ENCODE peak calls at places on chromosomes 5 and 9, in four cellular contexts. U is GM23248, K is PC-3, N is DND-41. D is an unnamed sample. For H3K9me3, the result is how much of the 10 kb centered on the place peaks cover.

GRCh38 chr5:61632064-61632463 is 300.0 kb downstream of the ZSWIM6 start:
- DNase-seq in K (no peak), N (no peak), U (no peak), D (no peak)

GRCh38 chr9:133137451-133138231 is 16.6 kb upstream of the RALGDS start:
- DNase-seq in K (no peak), N (peak), U (no peak), D (no peak)

GRCh38 chr9:101465330-101465915 is 29.8 kb upstream of the ALDOB start:
- DNase-seq in U (peak), N (peak), K (peak), D (no peak)

GRCh38 chr9:121285835-121286687 is 18.1 kb downstream of the GSN start:
- DNase-seq in U (peak), K (no peak), N (no peak), D (no peak)

GRCh38 chr5:149671544-149671943 is 58.6 kb upstream of the PPARGC1B start:
- DNase-seq in K (peak), U (no peak), N (no peak), D (no peak)

GRCh38 chr5:54556136-54556535 is 38.6 kb downstream of the SNX18 start:
- DNase-seq in N (no peak), K (no peak), U (no peak), D (no peak)

GRCh38 chr5:10454591-10455272 is 13.1 kb downstream of the ROPN1L start:
- DNase-seq in K (peak), U (peak), N (no peak), D (peak)

GRCh38 chr5:128304121-128304520 is 220.6 kb downstream of the SLC12A2 start:
- DNase-seq in U (peak), K (peak), N (no peak), D (peak)

GRCh38 chr9:113577525-113578261 is 114.2 kb downstream of the RGS3 start:
- DNase-seq in U (peak), K (peak), N (no peak), D (peak)

GRCh38 chr5:93677344-93678021 is 63.9 kb downstream of the POU5F2 start:
- DNase-seq in U (peak), N (no peak), K (peak), D (no peak)

GRCh38 chr5:14081791-14082190 is 61.4 kb upstream of the TRIO start:
- DNase-seq in K (peak), N (no peak), U (peak), D (peak)

GRCh38 chr9:134358026-134358967 is 32.0 kb downstream of the RXRA start:
- DNase-seq in K (no peak), N (no peak), U (peak), D (no peak)

GRCh38 chr9:81848472-81848871 is 79.8 kb upstream of the SPATA31D4 start:
- DNase-seq in U (peak), K (peak), N (no peak), D (peak)

GRCh38 chr9:131228988-131229387 is 47.3 kb downstream of the FAM78A start:
- DNase-seq in U (no peak), K (no peak), N (no peak), D (peak)

GRCh38 chr5:122259995-122260394 is 52.0 kb upstream of the SNCAIP start:
- DNase-seq in U (peak), K (peak), N (no peak), D (no peak)

GRCh38 chr9:129900263-129901041 is 65.2 kb downstream of the USP20 start:
- DNase-seq in N (no peak), U (no peak), K (no peak), D (no peak)

GRCh38 chr9:114945601-114946000 is 15.2 kb upstream of the TNFSF8 start:
- DNase-seq in U (no peak), K (no peak), N (no peak), D (no peak)

GRCh38 chr5:167820266-167820988 is 471.0 kb upstream of the WWC1 start:
- DNase-seq in U (peak), K (no peak), N (no peak), D (peak)

GRCh38 chr5:167819406-167819805 is 472.0 kb upstream of the WWC1 start:
- DNase-seq in U (no peak), K (no peak), N (no peak), D (no peak)

GRCh38 chr5:167821669-167822068 is 469.8 kb upstream of the WWC1 start:
- DNase-seq in N (no peak), U (no peak), K (no peak), D (no peak)

GRCh38 chr5:167822241-167822640 is 469.2 kb upstream of the WWC1 start:
- DNase-seq in N (no peak), U (no peak), K (no peak), D (no peak)

DNA sequence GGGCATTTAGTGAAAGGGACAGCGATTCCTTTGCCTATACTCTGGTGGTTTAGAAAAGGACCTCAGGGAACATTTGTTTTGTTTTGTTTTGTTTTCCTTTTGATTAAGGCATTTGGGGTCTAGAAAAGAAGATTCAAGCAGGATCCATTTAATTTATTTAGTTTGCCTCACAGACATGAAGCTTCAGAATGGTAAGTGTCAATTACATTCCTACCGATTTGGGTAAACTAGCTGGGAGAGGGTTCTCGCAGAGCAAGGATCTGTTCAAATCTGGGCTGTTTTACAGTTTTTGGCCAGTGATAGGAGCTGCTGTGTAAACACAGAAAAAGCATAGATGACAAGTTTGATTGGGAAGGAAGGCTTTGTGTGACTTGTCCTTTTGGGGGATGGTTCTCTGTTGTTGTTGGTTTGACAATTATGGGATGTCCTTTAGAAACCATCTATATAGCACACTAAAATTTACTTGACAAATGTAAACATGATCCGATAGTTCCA is 470.3 kb upstream of the WWC1 start:
- DNase-seq in N (no peak), U (peak), K (no peak), D (peak)
- H2AFZ ChIP-seq in N (no peak), U (peak), K (no peak), D (no peak)

GRCh38 chr9:96051423-96051822 is 175.9 kb downstream of the ERCC6L2 start:
- DNase-seq in U (no peak), K (no peak), N (no peak), D (no peak)

GRCh38 chr9:96050876-96051185 is 175.3 kb downstream of the ERCC6L2 start:
- DNase-seq in U (no peak), N (no peak), K (no peak), D (no peak)

GRCh38 chr9:96048116-96048953 is 172.8 kb downstream of the ERCC6L2 start:
- DNase-seq in K (no peak), U (no peak), N (no peak), D (peak)

GRCh38 chr9:96048954-96049831 is 173.7 kb downstream of the ERCC6L2 start:
- DNase-seq in K (no peak), N (no peak), U (no peak), D (no peak)

DNA sequence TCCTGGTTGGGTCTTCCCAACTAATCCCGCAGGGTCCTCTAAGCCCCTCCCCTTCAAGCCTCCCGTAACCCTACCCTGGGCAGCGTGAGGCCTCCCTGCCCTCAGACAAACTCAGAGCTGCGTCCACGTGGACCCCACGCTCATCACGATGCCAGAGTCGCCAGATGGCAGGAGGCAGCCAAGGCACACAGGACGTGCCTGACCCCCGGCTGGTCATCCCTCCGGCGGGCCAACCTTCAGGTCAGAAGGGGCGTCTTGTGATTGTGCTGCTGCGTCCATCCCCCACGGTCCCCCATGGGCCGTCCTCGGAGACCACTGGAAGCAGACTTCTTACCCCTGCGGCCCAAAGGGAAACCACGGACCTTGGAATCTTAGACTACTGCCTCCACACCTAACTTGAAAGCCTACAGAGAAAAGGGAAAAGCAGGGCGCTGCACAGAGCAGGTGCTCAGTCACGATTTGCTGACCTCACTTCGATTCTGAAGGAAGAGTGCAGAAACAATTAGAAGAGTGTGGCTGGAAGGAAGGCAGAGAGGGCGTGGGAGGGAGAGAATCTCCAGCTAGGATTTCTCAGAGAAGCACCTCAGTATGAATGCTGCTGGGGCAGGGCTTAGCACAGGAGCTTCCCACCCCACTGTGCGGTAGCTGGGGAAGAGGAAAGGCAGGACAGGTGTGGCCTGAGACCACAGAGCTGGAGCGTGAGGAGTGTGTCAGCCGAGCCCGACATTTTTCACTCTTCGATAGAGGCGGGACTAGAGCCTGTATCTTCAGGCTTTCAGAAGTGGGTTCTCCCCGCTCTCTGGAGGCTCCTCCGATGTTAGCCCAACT is 174.8 kb downstream of the ERCC6L2 start:
- DNase-seq in U (no peak), N (no peak), K (no peak), D (no peak)
- H3K27ac ChIP-seq in U (no peak), N (no peak), K (no peak), D (no peak)

GRCh38 chr5:2640717-2641116 is 110.8 kb downstream of the IRX2 start:
- DNase-seq in N (no peak), K (no peak), U (no peak), D (no peak)

DNA sequence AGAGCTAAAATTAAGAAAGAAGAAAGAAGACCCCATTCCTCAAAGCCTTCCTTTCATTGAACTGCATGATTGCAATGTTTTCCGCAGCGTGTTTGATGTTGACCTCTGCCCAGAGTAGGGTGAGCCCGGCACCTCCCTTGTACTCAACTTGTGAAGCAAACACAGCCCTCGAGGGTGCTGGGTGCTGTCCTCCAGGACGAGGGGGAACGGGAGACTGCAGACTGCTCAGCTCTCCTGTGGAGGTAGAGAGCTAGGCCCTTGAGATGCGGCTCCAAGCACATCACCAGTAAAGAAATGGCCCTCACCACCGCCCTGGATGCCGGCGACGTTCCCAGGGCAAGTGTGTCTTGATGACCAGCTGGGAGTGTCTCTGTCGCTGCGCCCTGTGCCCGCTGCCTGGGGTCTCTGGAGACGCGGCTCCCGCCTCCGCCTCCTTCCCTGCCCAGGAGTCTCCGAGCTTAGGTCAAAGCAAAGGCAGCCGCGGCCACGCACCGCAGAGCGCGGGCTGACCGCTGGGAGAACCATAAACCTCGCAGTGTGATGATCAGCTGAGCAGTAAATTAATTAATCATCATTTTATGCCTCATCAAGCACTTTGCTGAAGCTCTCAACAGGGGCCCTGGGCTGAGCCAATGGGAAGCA is 108.7 kb downstream of the IRX2 start:
- DNase-seq in K (no peak), U (no peak), N (no peak), D (no peak)
- H3K9me3 ChIP-seq in K (under half), U (under half), N (under half), D (under half)

GRCh38 chr5:157612581-157612980 is 37.0 kb upstream of the ADAM19 start:
- DNase-seq in N (no peak), K (no peak), U (no peak), D (no peak)
- H2AFZ ChIP-seq in N (no peak), K (no peak), U (no peak), D (no peak)

DNA sequence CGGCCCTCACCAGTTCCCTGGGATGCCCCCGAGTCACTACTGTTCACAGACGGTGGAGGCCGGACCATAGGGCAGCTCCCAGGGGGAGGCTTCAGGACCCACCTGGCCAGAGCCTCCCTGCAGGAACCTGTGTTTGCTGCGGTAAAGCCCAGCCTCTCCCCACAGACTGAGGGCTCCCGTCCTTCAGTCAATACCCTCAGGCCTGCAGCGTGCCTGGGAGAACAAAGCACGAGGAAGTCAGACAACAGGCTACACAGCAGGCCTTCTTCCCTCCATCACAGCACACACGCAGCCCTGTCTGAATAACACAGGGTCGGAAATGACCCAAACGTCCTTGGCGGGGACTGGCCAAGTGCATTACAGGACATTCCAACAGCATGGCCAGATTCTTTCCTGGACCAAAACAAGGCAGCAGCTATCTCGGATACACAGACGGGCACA is 34.4 kb downstream of the COL23A1 start:
- DNase-seq in N (no peak), K (no peak), U (no peak), D (no peak)
- H3K27ac ChIP-seq in N (no peak), K (no peak), U (no peak), D (no peak)

DNA sequence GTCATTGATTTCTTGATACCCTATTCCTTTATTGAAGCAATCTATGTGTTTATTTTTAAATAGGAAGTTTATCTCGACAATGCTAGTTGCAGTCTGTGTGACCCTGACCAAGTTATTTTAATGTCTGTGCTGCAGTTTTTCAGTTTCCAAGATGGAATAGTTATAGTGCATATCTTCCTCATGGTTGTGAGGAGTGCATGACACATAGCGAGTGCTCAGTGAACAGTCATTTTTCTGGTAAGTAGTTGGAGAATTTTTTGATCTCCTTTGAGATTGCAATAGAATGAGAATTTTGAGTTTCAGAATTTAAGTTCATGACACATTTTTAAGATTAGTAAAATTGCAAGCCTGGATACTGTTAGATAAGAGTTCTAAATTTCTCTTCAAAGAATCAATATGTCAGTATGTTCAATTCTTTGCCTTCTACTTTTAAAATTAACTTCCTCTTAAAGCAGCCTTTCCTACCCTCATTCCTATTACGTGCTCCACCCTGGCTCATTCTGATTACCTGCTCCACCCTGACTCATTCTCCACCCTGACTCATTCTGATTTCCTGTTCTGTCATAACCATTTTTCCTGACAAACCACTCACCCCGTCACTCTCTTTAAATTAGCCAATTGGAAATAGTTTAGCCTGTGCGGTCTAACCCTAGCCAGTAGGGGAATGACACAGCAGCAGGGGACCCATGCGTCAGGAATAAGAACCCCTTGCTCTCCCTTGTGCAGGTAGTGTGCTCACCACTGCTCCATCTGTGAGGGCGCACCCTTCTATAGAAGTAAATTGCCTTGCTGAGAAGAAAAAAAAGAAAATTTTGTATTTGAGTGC is 30.7 kb downstream of the SPIN1 start:
- DNase-seq in U (peak), K (no peak), N (no peak), D (peak)
- H3K9me3 ChIP-seq in U (under half), K (under half), N (under half), D (under half)

D was measured in osteoblast.